ENCODE peak calls at places on chromosomes 13 and 19, in four cellular contexts. V is ELF-1; D is stimulated activated CD4-positive, alpha-beta T cell treated with anti-CD3 and anti-CD28 coated beads, Interleukin-15, amount 100 ng/mL, for 1 hour; M is HuH-7. S is an unnamed sample.

GRCh38 chr13:48902421-48902820 is 73.3 kb upstream of the FNDC3A start:
- DNase-seq in V (peak), D (no peak), M (peak), S (peak)

GRCh38 chr19:3852614-3853254 is 16.1 kb downstream of the ZFR2 start:
- DNase-seq in V (peak), D (no peak), M (peak), S (peak)

GRCh38 chr19:50695251-50696064 is 24.1 kb downstream of the SHANK1 start:
- DNase-seq in V (no peak), D (no peak), M (peak), S (no peak)

GRCh38 chr19:41530761-41531301 is 45.1 kb upstream of the CEACAM21 start:
- DNase-seq in V (no peak), D (no peak), M (no peak), S (no peak)

GRCh38 chr13:111789420-111789819 is 277.5 kb upstream of the SOX1 start:
- DNase-seq in V (no peak), D (no peak), M (no peak), S (no peak)

GRCh38 chr13:23074054-23074805 is 106.5 kb upstream of the SGCG start:
- DNase-seq in V (peak), D (no peak), M (no peak), S (peak)

GRCh38 chr13:97004096-97004876 is 10.0 kb upstream of the OXGR1 start:
- DNase-seq in V (peak), D (no peak), M (no peak), S (no peak)

GRCh38 chr13:104586010-104586746 is 1520.0 kb upstream of the SLC10A2 start:
- DNase-seq in V (no peak), D (no peak), M (no peak), S (peak)

GRCh38 chr13:105083986-105084385 is 1451.5 kb downstream of the EFNB2 start:
- DNase-seq in V (no peak), D (no peak), M (no peak), S (no peak)

GRCh38 chr19:495440-496332 is 600 bp upstream of the MADCAM1 start:
- DNase-seq in V (peak), D (no peak), M (no peak), S (no peak)

GRCh38 chr13:44012910-44013309 is 133.2 kb downstream of the LACC1 start:
- DNase-seq in V (no peak), D (no peak), M (no peak), S (no peak)

GRCh38 chr19:49929611-49930482 is 543 bp upstream of the NUP62 start:
- DNase-seq in V (peak), D (peak), M (peak), S (peak)

GRCh38 chr19:1428738-1429391 is 9.3 kb upstream of the RPS15 start:
- DNase-seq in V (no peak), D (no peak), M (no peak), S (no peak)

GRCh38 chr19:38661996-38662395 is 14.5 kb downstream of the ACTN4 start:
- DNase-seq in V (peak), D (no peak), M (no peak), S (no peak)

GRCh38 chr13:113091211-113091771 is 14.3 kb upstream of the F7 start:
- DNase-seq in V (no peak), D (no peak), M (no peak), S (no peak)

GRCh38 chr19:15551183-15552004 is 43.1 kb downstream of the CYP4F22 start:
- DNase-seq in V (peak), D (peak), M (peak), S (no peak)

GRCh38 chr13:39892731-39893293 is 237.3 kb downstream of the COG6 start:
- DNase-seq in V (no peak), D (no peak), M (no peak), S (no peak)

GRCh38 chr13:51729853-51730553 is 74.0 kb downstream of the DHRS12 start:
- DNase-seq in V (peak), D (no peak), M (no peak), S (peak)

GRCh38 chr19:48806518-48806817 is 4.4 kb downstream of the BCAT2 start:
- DNase-seq in V (peak), D (no peak), M (no peak), S (no peak)

GRCh38 chr13:85586422-85586831 is 212.8 kb downstream of the SLITRK6 start:
- DNase-seq in V (no peak), D (no peak), M (no peak), S (peak)

GRCh38 chr19:6161271-6161850 is 25.9 kb downstream of the ACSBG2 start:
- DNase-seq in V (peak), D (peak), M (no peak), S (no peak)

GRCh38 chr13:100644328-100644727 is 30.3 kb downstream of the TMTC4 start:
- DNase-seq in V (no peak), D (no peak), M (no peak), S (no peak)

GRCh38 chr19:2648528-2648937 is 54.0 kb downstream of the GNG7 start:
- DNase-seq in V (peak), D (peak), M (peak), S (no peak)

GRCh38 chr13:44379885-44380284 is 6.3 kb downstream of the SERP2 start:
- DNase-seq in V (no peak), D (no peak), M (no peak), S (no peak)

GRCh38 chr13:47955836-47956235 is 45.2 kb downstream of the SUCLA2 start:
- DNase-seq in V (no peak), D (no peak), M (no peak), S (no peak)